ENCODE peak calls at places on chromosomes 4 and X, in six cellular contexts. One of them, this sample, is unnamed.

GRCh38 chr4:139278450-139278849 is 1.6 kb downstream of the MGARP start:
- DNase-seq in upper lobe of left lung: no peak
- DNase-seq in suprapubic skin: no peak
- DNase-seq in A549: no peak
- DNase-seq in H54: no peak
- DNase-seq in stomach: no peak
- DNase-seq in this sample: no peak

GRCh38 chrX:132853040-132853439 is 105.4 kb downstream of the HS6ST2 start:
- DNase-seq in stomach: no peak
- DNase-seq in A549: no peak
- DNase-seq in suprapubic skin: no peak
- DNase-seq in upper lobe of left lung: no peak
- DNase-seq in H54: no peak
- DNase-seq in this sample: no peak

GRCh38 chrX:54452920-54453319 is 12.7 kb downstream of the TSR2 start:
- DNase-seq in suprapubic skin: no peak
- DNase-seq in H54: no peak
- DNase-seq in stomach: no peak
- DNase-seq in A549: peak; percentile 45
- DNase-seq in upper lobe of left lung: no peak
- DNase-seq in this sample: no peak

GRCh38 chr4:74440356-74440755 is 4.6 kb upstream of the AREG start:
- DNase-seq in A549: no peak
- DNase-seq in upper lobe of left lung: no peak
- DNase-seq in H54: no peak
- DNase-seq in stomach: no peak
- DNase-seq in suprapubic skin: no peak
- DNase-seq in this sample: no peak

GRCh38 chrX:134761788-134762187 is 103.5 kb upstream of the PLAC1 start:
- DNase-seq in A549: peak; percentile 27
- DNase-seq in H54: no peak
- DNase-seq in stomach: no peak
- DNase-seq in suprapubic skin: no peak
- DNase-seq in upper lobe of left lung: no peak
- DNase-seq in this sample: no peak

GRCh38 chr4:6778435-6778834 is 4.1 kb upstream of the KIAA0232 start:
- DNase-seq in A549: no peak
- DNase-seq in suprapubic skin: no peak
- DNase-seq in upper lobe of left lung: no peak
- DNase-seq in stomach: no peak
- DNase-seq in H54: no peak
- DNase-seq in this sample: no peak

GRCh38 chrX:1390621-1391369 is 1.1 kb downstream of the SLC25A6 start:
- DNase-seq in suprapubic skin: peak; percentile 67
- DNase-seq in H54: no peak
- DNase-seq in A549: no peak
- DNase-seq in stomach: peak; percentile 25
- DNase-seq in upper lobe of left lung: peak; percentile 20
- DNase-seq in this sample: no peak

GRCh38 chrX:74179071-74179470 is 124.9 kb upstream of the ZCCHC13 start:
- DNase-seq in stomach: no peak
- DNase-seq in upper lobe of left lung: no peak
- DNase-seq in suprapubic skin: no peak
- DNase-seq in A549: peak; percentile 36
- DNase-seq in H54: no peak
- DNase-seq in this sample: no peak

GRCh38 chr4:44760142-44760898 is 34.0 kb upstream of the GNPDA2 start:
- DNase-seq in stomach: no peak
- DNase-seq in A549: peak; percentile 23
- DNase-seq in H54: no peak
- DNase-seq in suprapubic skin: no peak
- DNase-seq in upper lobe of left lung: no peak
- DNase-seq in this sample: no peak

GRCh38 chr4:11341337-11342043 is 87.2 kb downstream of the HS3ST1 start:
- DNase-seq in suprapubic skin: no peak
- DNase-seq in H54: no peak
- DNase-seq in A549: no peak
- DNase-seq in stomach: no peak
- DNase-seq in upper lobe of left lung: no peak
- DNase-seq in this sample: no peak

GRCh38 chrX:47145408-47146120 is 543 bp downstream of the RBM10 start:
- DNase-seq in H54: no peak
- DNase-seq in suprapubic skin: no peak
- DNase-seq in upper lobe of left lung: no peak
- DNase-seq in A549: no peak
- DNase-seq in stomach: no peak
- DNase-seq in this sample: no peak

DNA sequence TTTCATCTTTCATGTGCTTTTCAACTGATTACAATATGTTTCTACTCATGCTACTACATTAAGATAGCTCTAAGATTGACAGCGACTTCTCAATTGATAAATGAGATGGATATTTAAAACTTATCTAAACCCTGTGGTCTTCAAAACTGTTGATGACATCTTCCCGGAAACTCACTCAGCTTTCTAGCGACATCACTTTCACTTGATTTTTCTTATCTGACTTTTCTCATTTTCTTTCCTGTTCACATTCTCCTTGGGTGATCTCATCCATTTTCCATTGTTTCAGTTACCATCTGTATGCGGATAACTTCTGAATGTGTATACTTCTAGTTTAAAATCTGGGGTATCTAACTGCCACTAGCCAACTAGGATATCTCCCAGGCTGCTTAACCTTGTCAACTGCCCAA is 3.1 kb downstream of the POLR2B start:
- DNase-seq in suprapubic skin: no peak
- DNase-seq in upper lobe of left lung: no peak
- DNase-seq in H54: no peak
- DNase-seq in stomach: no peak
- DNase-seq in A549: no peak
- DNase-seq in this sample: no peak
- TF ChIP-seq POLR2A in suprapubic skin: no peak
- TF ChIP-seq POLR2A in upper lobe of left lung: no peak
- TF ChIP-seq POLR2A in H54: no peak
- TF ChIP-seq POLR2A in stomach: no peak
- TF ChIP-seq POLR2A in A549: no peak
- TF ChIP-seq POLR2A in this sample: no peak

GRCh38 chrX:153723351-153724251 is 586 bp downstream of the BCAP31 start:
- DNase-seq in A549: peak; percentile 73
- DNase-seq in suprapubic skin: no peak
- DNase-seq in stomach: peak; percentile 48
- DNase-seq in upper lobe of left lung: peak; percentile 47
- DNase-seq in H54: no peak
- DNase-seq in this sample: peak; percentile 54
- TF ChIP-seq POLR2A in A549: no peak
- TF ChIP-seq POLR2A in suprapubic skin: no peak
- TF ChIP-seq POLR2A in stomach: no peak
- TF ChIP-seq POLR2A in upper lobe of left lung: no peak
- TF ChIP-seq POLR2A in H54: no peak
- TF ChIP-seq POLR2A in this sample: no peak

DNA sequence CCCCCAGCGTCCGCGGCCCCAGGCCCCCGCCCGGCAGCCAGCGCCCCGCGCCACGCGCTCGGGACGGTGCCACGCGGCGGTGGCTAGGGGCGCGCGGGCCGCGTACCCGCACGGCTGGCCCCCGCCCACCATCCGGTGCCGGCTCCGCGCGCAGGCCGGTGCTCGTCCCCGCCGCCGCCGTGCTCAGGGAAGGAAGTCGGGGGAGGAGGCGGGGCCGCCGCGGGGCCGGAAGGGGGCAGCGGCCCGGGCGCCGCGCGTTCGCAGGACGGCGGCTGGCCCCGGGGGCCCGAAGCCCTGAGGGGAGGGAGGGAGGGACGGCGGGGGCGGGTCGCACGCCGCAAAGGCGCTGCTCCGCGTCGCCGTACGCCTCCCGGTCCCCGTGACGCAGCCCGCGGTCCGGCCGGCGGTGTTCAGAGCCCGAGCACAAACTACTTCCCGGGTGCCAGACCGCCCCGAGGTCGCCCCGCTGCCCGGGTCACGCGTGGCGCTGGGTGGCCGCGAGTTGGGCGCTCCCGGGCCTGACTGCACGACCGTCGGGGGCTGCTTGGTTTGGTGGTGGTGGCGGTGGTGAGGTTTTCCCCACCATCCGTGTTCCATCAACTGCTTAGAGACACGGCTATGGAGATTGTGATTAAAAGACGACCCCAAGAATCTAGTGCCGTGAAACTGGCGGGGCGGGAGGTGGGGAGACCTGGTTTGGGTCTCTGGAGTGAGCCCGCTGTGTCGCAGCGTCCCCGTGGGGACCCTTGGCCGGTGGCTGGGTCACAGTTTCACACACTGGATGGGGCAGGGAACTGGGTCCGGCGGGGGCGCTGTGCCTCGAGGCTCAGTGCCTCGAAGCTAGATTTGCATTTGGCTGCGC is at the start of gene DCTD:
- DNase-seq in upper lobe of left lung: peak; percentile 85
- DNase-seq in A549: peak; percentile 52
- DNase-seq in H54: peak; percentile 30
- DNase-seq in suprapubic skin: no peak
- DNase-seq in stomach: peak; percentile 82
- DNase-seq in this sample: peak; percentile 59
- TF ChIP-seq POLR2A in upper lobe of left lung: no peak
- TF ChIP-seq POLR2A in A549: peak; percentile 43
- TF ChIP-seq POLR2A in H54: peak; percentile 64
- TF ChIP-seq POLR2A in suprapubic skin: peak; percentile 61
- TF ChIP-seq POLR2A in stomach: no peak
- TF ChIP-seq POLR2A in this sample: peak; percentile 93

DNA sequence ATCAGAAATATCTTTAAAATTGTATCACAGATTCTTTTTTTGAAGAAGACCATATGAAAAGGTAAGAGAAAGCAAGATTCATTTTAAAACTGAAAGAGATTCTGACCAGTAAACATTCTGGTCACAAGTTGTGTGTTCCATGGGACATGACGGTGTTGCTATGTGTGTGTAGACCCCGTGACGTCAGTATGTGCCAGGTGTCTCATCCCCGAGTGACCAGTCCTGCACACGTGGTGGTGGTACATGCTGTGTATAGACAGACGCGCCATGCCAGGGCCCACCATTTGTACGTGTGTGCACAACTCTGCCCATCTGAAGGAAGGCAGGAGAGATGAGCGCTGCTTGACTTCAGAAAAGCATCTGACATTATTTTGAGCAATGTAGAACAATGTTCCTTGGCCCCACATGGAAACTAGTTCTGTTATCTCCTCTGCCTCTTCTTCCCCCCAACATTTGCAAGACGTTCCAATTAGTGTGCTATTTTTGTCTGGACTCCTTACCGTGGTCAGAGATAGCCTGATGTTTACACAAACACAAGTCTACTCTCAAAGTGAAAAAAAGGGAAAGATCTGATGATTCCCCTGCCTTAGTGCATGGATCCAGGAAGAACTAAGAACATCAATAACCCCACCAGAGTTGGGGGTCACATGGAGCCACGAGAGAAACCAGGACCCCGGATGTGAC is 51.2 kb downstream of the IRF2 start:
- DNase-seq in A549: no peak
- DNase-seq in H54: no peak
- DNase-seq in suprapubic skin: no peak
- DNase-seq in stomach: no peak
- DNase-seq in upper lobe of left lung: no peak
- DNase-seq in this sample: no peak
- TF ChIP-seq POLR2A in A549: no peak
- TF ChIP-seq POLR2A in H54: no peak
- TF ChIP-seq POLR2A in suprapubic skin: no peak
- TF ChIP-seq POLR2A in stomach: no peak
- TF ChIP-seq POLR2A in upper lobe of left lung: no peak
- TF ChIP-seq POLR2A in this sample: no peak

GRCh38 chr4:25312496-25313193 is at the start of gene ZCCHC4:
- DNase-seq in H54: peak; percentile 42
- DNase-seq in upper lobe of left lung: peak; percentile 92
- DNase-seq in stomach: peak; percentile 94
- DNase-seq in A549: peak; percentile 91
- DNase-seq in suprapubic skin: peak; percentile 94
- DNase-seq in this sample: peak; percentile 54
- TF ChIP-seq POLR2A in H54: peak; percentile 46
- TF ChIP-seq POLR2A in upper lobe of left lung: no peak
- TF ChIP-seq POLR2A in stomach: no peak
- TF ChIP-seq POLR2A in A549: peak; percentile 51
- TF ChIP-seq POLR2A in suprapubic skin: no peak
- TF ChIP-seq POLR2A in this sample: peak; percentile 90

This sample was measured in GM12891.